ENCODE peak calls at places on chromosomes 3 and 15, in five cellular contexts. One of them, this sample, is unnamed.

GRCh38 chr15:46304320-46304719 is 669.5 kb downstream of the SQOR start:
- DNase-seq in A549: peak; percentile 35
- DNase-seq in HepG2: peak; percentile 4
- DNase-seq in GM12878: no peak
- DNase-seq in K562: peak; percentile 46
- DNase-seq in this sample: no peak

GRCh38 chr3:197942956-197943556 is 6.9 kb upstream of the RPL35A start:
- DNase-seq in GM12878: no peak
- DNase-seq in HepG2: no peak
- DNase-seq in K562: peak; percentile 47
- DNase-seq in A549: peak; percentile 47
- DNase-seq in this sample: no peak

GRCh38 chr15:65377976-65378366 is at the start of gene IGDCC3:
- DNase-seq in K562: peak; percentile 38
- DNase-seq in A549: no peak
- DNase-seq in HepG2: peak; percentile 81
- DNase-seq in GM12878: no peak
- DNase-seq in this sample: no peak

GRCh38 chr15:100170280-100170654 is 171.5 kb downstream of the ADAMTS17 start:
- DNase-seq in K562: no peak
- DNase-seq in A549: no peak
- DNase-seq in GM12878: peak; percentile 89
- DNase-seq in HepG2: no peak
- DNase-seq in this sample: no peak

GRCh38 chr15:33623010-33623409 is 312.2 kb downstream of the RYR3 start:
- DNase-seq in A549: no peak
- DNase-seq in GM12878: no peak
- DNase-seq in HepG2: no peak
- DNase-seq in K562: no peak
- DNase-seq in this sample: no peak

GRCh38 chr3:4387224-4388204 is 79.6 kb downstream of the SUMF1 start:
- DNase-seq in GM12878: no peak
- DNase-seq in K562: no peak
- DNase-seq in A549: no peak
- DNase-seq in HepG2: no peak
- DNase-seq in this sample: no peak

GRCh38 chr15:93028111-93028631 is 60.8 kb downstream of the RGMA start:
- DNase-seq in GM12878: no peak
- DNase-seq in HepG2: no peak
- DNase-seq in A549: no peak
- DNase-seq in K562: peak; percentile 4
- DNase-seq in this sample: no peak

GRCh38 chr15:56739964-56740640 is 6.8 kb upstream of the ZNF280D start:
- DNase-seq in A549: peak; percentile 68
- DNase-seq in K562: no peak
- DNase-seq in HepG2: peak; percentile 11
- DNase-seq in GM12878: no peak
- DNase-seq in this sample: no peak

GRCh38 chr3:136070334-136070733 is 104.8 kb downstream of the PPP2R3A start:
- DNase-seq in HepG2: no peak
- DNase-seq in K562: no peak
- DNase-seq in A549: no peak
- DNase-seq in GM12878: no peak
- DNase-seq in this sample: no peak

GRCh38 chr15:56428821-56429458 is 36.0 kb downstream of the MNS1 start:
- DNase-seq in A549: peak; percentile 45
- DNase-seq in HepG2: peak; percentile 32
- DNase-seq in GM12878: peak; percentile 7
- DNase-seq in K562: peak; percentile 8
- DNase-seq in this sample: no peak

GRCh38 chr3:134348524-134348923 is 25.7 kb downstream of the AMOTL2 start:
- DNase-seq in A549: no peak
- DNase-seq in K562: no peak
- DNase-seq in HepG2: no peak
- DNase-seq in GM12878: no peak
- DNase-seq in this sample: no peak

GRCh38 chr3:47636225-47636624 is 57.6 kb upstream of the CSPG5 start:
- DNase-seq in A549: no peak
- DNase-seq in HepG2: no peak
- DNase-seq in GM12878: no peak
- DNase-seq in K562: no peak
- DNase-seq in this sample: no peak

GRCh38 chr3:52739725-52740124 is 31.0 kb downstream of the NEK4 start:
- DNase-seq in HepG2: no peak
- DNase-seq in A549: no peak
- DNase-seq in K562: no peak
- DNase-seq in GM12878: no peak
- DNase-seq in this sample: no peak

GRCh38 chr3:83063457-83063856 is 1302.0 kb upstream of the GBE1 start:
- DNase-seq in GM12878: no peak
- DNase-seq in HepG2: no peak
- DNase-seq in A549: no peak
- DNase-seq in K562: no peak
- DNase-seq in this sample: no peak

GRCh38 chr3:73766599-73767378 is 142.0 kb upstream of the PDZRN3 start:
- DNase-seq in K562: no peak
- DNase-seq in HepG2: no peak
- DNase-seq in GM12878: no peak
- DNase-seq in A549: no peak
- DNase-seq in this sample: no peak

GRCh38 chr3:168872811-168873210 is 777.1 kb upstream of the GOLIM4 start:
- DNase-seq in A549: no peak
- DNase-seq in HepG2: no peak
- DNase-seq in K562: no peak
- DNase-seq in GM12878: no peak
- DNase-seq in this sample: no peak

GRCh38 chr3:150399060-150399459 is 9.0 kb upstream of the TSC22D2 start:
- DNase-seq in GM12878: no peak
- DNase-seq in HepG2: no peak
- DNase-seq in A549: no peak
- DNase-seq in K562: no peak
- DNase-seq in this sample: no peak

GRCh38 chr3:150397220-150397619 is 10.9 kb upstream of the TSC22D2 start:
- DNase-seq in HepG2: no peak
- DNase-seq in A549: no peak
- DNase-seq in K562: no peak
- DNase-seq in GM12878: no peak
- DNase-seq in this sample: no peak

GRCh38 chr3:150391200-150391599 is 16.9 kb upstream of the TSC22D2 start:
- DNase-seq in K562: no peak
- DNase-seq in HepG2: no peak
- DNase-seq in A549: no peak
- DNase-seq in GM12878: no peak
- DNase-seq in this sample: no peak

GRCh38 chr3:150393745-150394144 is 14.4 kb upstream of the TSC22D2 start:
- DNase-seq in HepG2: no peak
- DNase-seq in K562: no peak
- DNase-seq in GM12878: no peak
- DNase-seq in A549: no peak
- DNase-seq in this sample: no peak

DNA sequence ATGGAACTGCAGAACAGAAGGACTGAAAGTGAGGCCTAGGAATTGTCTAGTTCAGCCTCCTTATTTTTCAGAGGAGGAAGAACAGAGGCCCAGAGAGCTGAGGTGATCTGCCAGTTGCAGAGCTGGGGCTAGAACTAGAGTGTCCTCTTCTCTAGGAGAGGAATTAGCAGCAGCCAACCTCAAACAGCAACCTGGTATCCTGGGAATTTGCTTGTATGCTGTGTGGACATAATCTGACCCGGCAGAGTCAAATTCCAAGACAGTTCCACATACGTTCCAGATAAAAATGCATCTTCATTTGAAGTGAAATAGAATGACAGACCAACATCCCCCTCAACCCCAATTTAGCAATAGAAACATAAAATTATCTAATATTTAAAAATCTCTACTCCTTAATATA is 13.5 kb upstream of the TSC22D2 start:
- DNase-seq in A549: no peak
- DNase-seq in HepG2: no peak
- DNase-seq in GM12878: no peak
- DNase-seq in K562: no peak
- DNase-seq in this sample: no peak
- TF ChIP-seq HDAC2 in A549: no peak
- TF ChIP-seq HDAC2 in HepG2: no peak
- TF ChIP-seq HDAC2 in GM12878: no peak
- TF ChIP-seq HDAC2 in K562: no peak
- TF ChIP-seq HDAC2 in this sample: no peak

GRCh38 chr3:37546876-37547275 is 314.8 kb upstream of the CTDSPL start:
- DNase-seq in A549: peak; percentile 20
- DNase-seq in GM12878: no peak
- DNase-seq in HepG2: peak; percentile 7
- DNase-seq in K562: no peak
- DNase-seq in this sample: no peak
- TF ChIP-seq HDAC2 in A549: no peak
- TF ChIP-seq HDAC2 in GM12878: no peak
- TF ChIP-seq HDAC2 in HepG2: no peak
- TF ChIP-seq HDAC2 in K562: no peak
- TF ChIP-seq HDAC2 in this sample: no peak

GRCh38 chr15:71471347-71471746 is 339.0 kb upstream of the NR2E3 start:
- DNase-seq in GM12878: no peak
- DNase-seq in A549: peak; percentile 36
- DNase-seq in HepG2: no peak
- DNase-seq in K562: no peak
- DNase-seq in this sample: no peak
- TF ChIP-seq HDAC2 in GM12878: no peak
- TF ChIP-seq HDAC2 in A549: no peak
- TF ChIP-seq HDAC2 in HepG2: no peak
- TF ChIP-seq HDAC2 in K562: no peak
- TF ChIP-seq HDAC2 in this sample: no peak

GRCh38 chr3:78974181-78974770 is 793.5 kb downstream of the ROBO1 start:
- DNase-seq in K562: no peak
- DNase-seq in GM12878: no peak
- DNase-seq in HepG2: no peak
- DNase-seq in A549: no peak
- DNase-seq in this sample: no peak
- TF ChIP-seq HDAC2 in K562: no peak
- TF ChIP-seq HDAC2 in GM12878: no peak
- TF ChIP-seq HDAC2 in HepG2: no peak
- TF ChIP-seq HDAC2 in A549: no peak
- TF ChIP-seq HDAC2 in this sample: no peak

GRCh38 chr15:60301024-60301423 is 96.8 kb downstream of the ANXA2 start:
- DNase-seq in A549: peak; percentile 67
- DNase-seq in HepG2: no peak
- DNase-seq in K562: peak; percentile 15
- DNase-seq in GM12878: no peak
- DNase-seq in this sample: no peak
- TF ChIP-seq HDAC2 in A549: no peak
- TF ChIP-seq HDAC2 in HepG2: no peak
- TF ChIP-seq HDAC2 in K562: no peak
- TF ChIP-seq HDAC2 in GM12878: no peak
- TF ChIP-seq HDAC2 in this sample: no peak

DNA sequence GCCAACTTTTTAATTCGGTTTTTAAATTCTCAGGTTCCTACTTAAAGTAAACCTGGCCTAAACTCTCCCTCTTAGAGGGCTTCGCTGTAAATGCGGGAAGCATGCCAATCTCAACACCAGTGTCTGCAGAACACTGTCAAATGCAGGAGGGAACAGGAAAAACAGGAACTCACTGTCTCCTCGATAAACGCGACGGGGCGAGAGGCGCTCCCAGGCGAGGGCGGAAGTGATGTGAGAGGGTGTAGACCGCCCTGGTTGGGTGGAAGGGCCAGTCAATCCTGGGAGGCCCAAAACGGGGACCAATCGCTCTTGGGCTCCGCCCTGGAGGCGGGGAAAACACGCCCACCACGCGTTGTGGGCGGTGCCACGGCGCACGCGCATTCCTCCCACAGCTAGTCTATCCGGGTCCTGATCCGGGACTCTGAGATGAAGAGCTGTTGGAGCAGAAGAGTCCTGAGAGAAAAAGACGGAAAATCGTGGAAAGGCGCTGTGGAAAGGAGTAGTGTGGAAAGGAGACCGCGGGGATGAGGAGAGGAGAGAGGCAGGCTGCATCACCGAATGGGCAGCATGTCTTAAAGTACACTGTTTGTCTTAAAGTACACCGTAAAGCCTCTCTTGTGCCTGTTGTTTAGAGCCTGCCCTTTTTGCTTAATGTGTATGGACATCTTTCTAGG is 27.1 kb downstream of the SLC28A2 start:
- DNase-seq in A549: peak; percentile 95
- DNase-seq in HepG2: peak; percentile 97
- DNase-seq in K562: peak; percentile 94
- DNase-seq in GM12878: peak; percentile 95
- DNase-seq in this sample: peak; percentile 90
- TF ChIP-seq HDAC2 in A549: no peak
- TF ChIP-seq HDAC2 in HepG2: peak; percentile 45
- TF ChIP-seq HDAC2 in K562: no peak
- TF ChIP-seq HDAC2 in GM12878: no peak
- TF ChIP-seq HDAC2 in this sample: no peak